ENCODE peak calls at places on chromosomes 11 and 22, in eight cellular contexts. J is AG09309, C is EL, R is tibial artery, I is HEK293T, A is neural crest cell, E is A549, G is kidney glomerular epithelial cell. V is an unnamed sample.

GRCh38 chr11:68808787-68809186 is 32.9 kb downstream of the CPT1A start:
- DNase-seq in C (no peak), G (no peak), R (no peak), E (no peak), A (no peak), I (no peak), J (no peak), V (no peak)

GRCh38 chr11:43988040-43988793 is 45.8 kb downstream of the C11orf96 start:
- DNase-seq in C (no peak), G (no peak), I (no peak), J (no peak), A (no peak), E (no peak), R (no peak), V (no peak)

GRCh38 chr22:35921777-35922176 is 106.8 kb downstream of the RBFOX2 start:
- DNase-seq in I (peak), J (peak), C (peak), E (peak), A (peak), R (peak), G (peak), V (no peak)

GRCh38 chr22:44884968-44885805 is 124.6 kb downstream of the PHF21B start:
- DNase-seq in E (no peak), G (no peak), C (peak), A (no peak), R (no peak), I (no peak), J (no peak), V (no peak)

GRCh38 chr22:46619240-46619829 is 851 bp upstream of the GRAMD4 start:
- DNase-seq in C (no peak), I (no peak), G (no peak), J (no peak), E (no peak), R (no peak), A (no peak), V (no peak)

GRCh38 chr11:92569717-92570116 is 345.1 kb downstream of the FAT3 start:
- DNase-seq in E (no peak), J (no peak), R (no peak), A (no peak), G (no peak), C (no peak), I (no peak), V (no peak)

GRCh38 chr11:126680109-126680508 is 320.5 kb downstream of the KIRREL3 start:
- DNase-seq in J (no peak), I (no peak), E (no peak), G (no peak), R (no peak), C (peak), A (no peak), V (peak)

GRCh38 chr22:43424865-43425630 is 13.2 kb downstream of the MPPED1 start:
- DNase-seq in R (no peak), C (no peak), I (no peak), A (no peak), J (no peak), G (no peak), E (no peak), V (no peak)

GRCh38 chr22:32501797-32502290 is 27.2 kb downstream of the FBXO7 start:
- DNase-seq in G (no peak), E (no peak), C (no peak), R (no peak), J (no peak), A (no peak), I (no peak), V (no peak)

GRCh38 chr11:12008790-12009616 is 577 bp upstream of the DKK3 start:
- DNase-seq in I (peak), C (peak), R (no peak), A (peak), E (peak), G (no peak), J (no peak), V (peak)

GRCh38 chr11:3138178-3139085 is 26.7 kb downstream of the OSBPL5 start:
- DNase-seq in R (no peak), E (no peak), J (no peak), C (no peak), A (no peak), G (no peak), I (no peak), V (no peak)

GRCh38 chr11:102800774-102801173 is 2.8 kb upstream of the MMP1 start:
- DNase-seq in A (no peak), C (no peak), J (no peak), E (no peak), G (no peak), I (no peak), R (no peak), V (no peak)

GRCh38 chr11:124759268-124760204 is 2.6 kb downstream of the ESAM start:
- DNase-seq in A (no peak), G (no peak), I (no peak), J (no peak), R (no peak), E (no peak), C (no peak), V (no peak)

GRCh38 chr11:88174627-88175003 is 628 bp downstream of the RAB38 start:
- DNase-seq in R (peak), A (peak), G (peak), E (peak), J (peak), I (peak), C (peak), V (no peak)

GRCh38 chr11:6927030-6927617 is 898 bp downstream of the ZNF215 start:
- DNase-seq in J (no peak), R (no peak), E (no peak), A (no peak), C (peak), G (no peak), I (no peak), V (no peak)

GRCh38 chr11:92224394-92225205 is at the start of gene FAT3:
- DNase-seq in C (peak), J (peak), R (no peak), I (peak), E (peak), G (peak), A (peak), V (peak)

GRCh38 chr11:99934008-99934407 is 753.1 kb upstream of the ARHGAP42 start:
- DNase-seq in R (no peak), I (no peak), G (peak), C (no peak), J (no peak), E (no peak), A (no peak), V (no peak)

GRCh38 chr11:3830088-3830487 is 10.7 kb downstream of the RHOG start:
- DNase-seq in G (no peak), R (no peak), A (no peak), J (no peak), I (no peak), E (no peak), C (no peak), V (no peak)

GRCh38 chr11:20511982-20512381 is 87.4 kb upstream of the SLC6A5 start:
- DNase-seq in R (no peak), I (no peak), A (no peak), C (no peak), E (no peak), J (no peak), G (no peak), V (no peak)

V was measured in NCI-H2227 treated with DMSO at 0.1 percent for 48 hours.